ENCODE peak calls at places on chromosome 11, in four cellular contexts. U is ELF-1, Q is cardiac septum, E is T-helper 9 cell. Y is an unnamed sample.

GRCh38 chr11:898540-899190 is 11.9 kb downstream of the CHID1 start:
- DNase-seq in U (peak; percentile 42), Q (no peak), E (no peak), Y (no peak)

GRCh38 chr11:73866586-73866996 is 10.1 kb downstream of the COA4 start:
- DNase-seq in E (no peak), Q (no peak), U (peak; percentile 24), Y (no peak)

GRCh38 chr11:12784987-12785386 is 110.8 kb downstream of the TEAD1 start:
- DNase-seq in Q (no peak), E (no peak), U (peak; percentile 68), Y (no peak)

GRCh38 chr11:70456921-70457532 is 58.7 kb downstream of the CTTN start:
- DNase-seq in U (no peak), E (no peak), Q (peak; percentile 36), Y (no peak)

GRCh38 chr11:13030857-13031256 is 21.7 kb downstream of the RASSF10 start:
- DNase-seq in E (no peak), U (no peak), Q (no peak), Y (no peak)

GRCh38 chr11:43573233-43573632 is 107.3 kb upstream of the HSD17B12 start:
- DNase-seq in E (no peak), U (peak; percentile 67), Q (no peak), Y (no peak)

GRCh38 chr11:67267188-67268035 is 1.1 kb downstream of the GRK2 start:
- DNase-seq in E (peak; percentile 37), Q (peak; percentile 75), U (no peak), Y (no peak)

GRCh38 chr11:134939046-134939445 is 527.0 kb upstream of the B3GAT1 start:
- DNase-seq in E (no peak), Q (no peak), U (peak; percentile 48), Y (no peak)

GRCh38 chr11:118180300-118180703 is 3.9 kb upstream of the SCN2B start:
- DNase-seq in Q (peak; percentile 88), U (peak; percentile 73), E (no peak), Y (no peak)

GRCh38 chr11:23233075-23233474 is 372.8 kb upstream of the CCDC179 start:
- DNase-seq in U (no peak), E (no peak), Q (no peak), Y (no peak)

GRCh38 chr11:101444164-101444563 is 139.6 kb downstream of the TRPC6 start:
- DNase-seq in E (no peak), Q (no peak), U (no peak), Y (no peak)

GRCh38 chr11:3816673-3817072 is 8.3 kb downstream of the PGAP2 start:
- DNase-seq in Q (no peak), U (peak; percentile 49), E (no peak), Y (no peak)

Y was measured in NCI-H2171.